ENCODE peak calls at places on chromosomes 5 and 9, in four cellular contexts. Q is K562, K is HepG2, F is GM12878. T is an unnamed sample.

GRCh38 chr9:109315889-109316640 is 4.8 kb downstream of the EPB41L4B start:
- DNase-seq in K (peak; percentile 34), Q (no peak), F (no peak), T (no peak)

GRCh38 chr9:112041536-112042243 is 133.4 kb downstream of the SUSD1 start:
- DNase-seq in F (no peak), Q (no peak), K (peak; percentile 21), T (no peak)

GRCh38 chr5:158127536-158127935 is 268.6 kb upstream of the CLINT1 start:
- DNase-seq in Q (no peak), K (no peak), F (no peak), T (no peak)

GRCh38 chr9:27861887-27862286 is 288.6 kb upstream of the C9orf72 start:
- DNase-seq in F (no peak), K (no peak), Q (no peak), T (no peak)

GRCh38 chr5:1800470-1801060 is 642 bp upstream of the NDUFS6 start:
- DNase-seq in K (peak; percentile 25), F (no peak), Q (no peak), T (no peak)

GRCh38 chr5:127399068-127399467 is 108.5 kb downstream of the MEGF10 start:
- DNase-seq in F (no peak), K (no peak), Q (no peak), T (no peak)

GRCh38 chr5:173501271-173501670 is 115.2 kb downstream of the BOD1 start:
- DNase-seq in K (no peak), Q (no peak), F (no peak), T (no peak)

GRCh38 chr5:93053825-93054224 is 527.2 kb downstream of the NR2F1-AS1 start:
- DNase-seq in Q (no peak), K (peak; percentile 71), F (no peak), T (no peak)

GRCh38 chr9:19665146-19665863 is 123.5 kb downstream of the SLC24A2 start:
- DNase-seq in F (peak; percentile 26), K (no peak), Q (no peak), T (no peak)

GRCh38 chr9:105656131-105656921 is 5.9 kb upstream of the TAL2 start:
- DNase-seq in K (no peak), F (no peak), Q (peak; percentile 77), T (peak; percentile 42)

GRCh38 chr5:151347364-151347763 is at the start of gene SLC36A2:
- DNase-seq in K (no peak), F (no peak), Q (no peak), T (no peak)

GRCh38 chr9:113372059-113372458 is 4.7 kb downstream of the HDHD3 start:
- DNase-seq in F (no peak), K (no peak), Q (no peak), T (no peak)

GRCh38 chr5:177312649-177313181 is 1.0 kb upstream of the MXD3 start:
- DNase-seq in F (no peak), Q (peak; percentile 85), K (peak; percentile 43), T (peak; percentile 35)

GRCh38 chr9:6759114-6759977 is 1.6 kb downstream of the KDM4C start:
- DNase-seq in F (peak; percentile 62), Q (peak; percentile 34), K (peak; percentile 32), T (no peak)

GRCh38 chr9:133683494-133684460 is 47.6 kb downstream of the DBH start:
- DNase-seq in F (no peak), Q (no peak), K (no peak), T (no peak)

GRCh38 chr5:151178372-151178771 is 20.8 kb upstream of the ANXA6 start:
- DNase-seq in K (no peak), F (no peak), Q (no peak), T (no peak)

GRCh38 chr9:19527663-19528062 is 118.9 kb downstream of the ACER2 start:
- DNase-seq in K (no peak), F (no peak), Q (no peak), T (no peak)

GRCh38 chr5:82470185-82470584 is 192.0 kb upstream of the RPS23 start:
- DNase-seq in K (no peak), Q (peak; percentile 35), F (no peak), T (no peak)

GRCh38 chr5:160792732-160793454 is 59.1 kb downstream of the ATP10B start:
- DNase-seq in Q (no peak), K (no peak), F (no peak), T (no peak)

GRCh38 chr5:446864-447263 is 3.9 kb downstream of the EXOC3 start:
- DNase-seq in K (peak; percentile 42), Q (peak; percentile 50), F (no peak), T (peak; percentile 58)

GRCh38 chr5:146718628-146719027 is 159.9 kb downstream of the PPP2R2B start:
- DNase-seq in F (no peak), K (no peak), Q (no peak), T (no peak)

GRCh38 chr5:168159425-168159824 is 132.0 kb upstream of the WWC1 start:
- DNase-seq in F (no peak), Q (no peak), K (no peak), T (no peak)

GRCh38 chr5:17223375-17224185 is 6.1 kb downstream of the BASP1 start:
- DNase-seq in F (no peak), Q (no peak), K (no peak), T (no peak)

GRCh38 chr5:102731704-102732103 is 23.4 kb upstream of the PAM start:
- DNase-seq in K (no peak), F (no peak), Q (no peak), T (no peak)

GRCh38 chr9:75039006-75039405 is 10.9 kb upstream of the CARNMT1 start:
- DNase-seq in F (no peak), K (no peak), Q (no peak), T (no peak)

GRCh38 chr5:45205403-45205961 is 396.7 kb downstream of the MRPS30 start:
- DNase-seq in K (no peak), Q (no peak), F (no peak), T (no peak)

GRCh38 chr9:112863214-112863613 is 27.5 kb downstream of the SLC46A2 start:
- DNase-seq in K (no peak), F (no peak), Q (no peak), T (no peak)

GRCh38 chr5:80153586-80154126 is 102.2 kb downstream of the SERINC5 start:
- DNase-seq in F (no peak), Q (no peak), K (peak; percentile 82), T (no peak)

GRCh38 chr5:134549714-134550113 is 24.2 kb downstream of the JADE2 start:
- DNase-seq in F (no peak), K (no peak), Q (no peak), T (no peak)

GRCh38 chr5:134550271-134551214 is 25.1 kb downstream of the JADE2 start:
- DNase-seq in K (no peak), F (no peak), Q (no peak), T (no peak)

GRCh38 chr5:134545070-134545868 is 19.8 kb downstream of the JADE2 start:
- DNase-seq in F (no peak), Q (no peak), K (no peak), T (no peak)

GRCh38 chr5:134547579-134547978 is 22.1 kb downstream of the JADE2 start:
- DNase-seq in Q (no peak), K (no peak), F (no peak), T (no peak)

DNA sequence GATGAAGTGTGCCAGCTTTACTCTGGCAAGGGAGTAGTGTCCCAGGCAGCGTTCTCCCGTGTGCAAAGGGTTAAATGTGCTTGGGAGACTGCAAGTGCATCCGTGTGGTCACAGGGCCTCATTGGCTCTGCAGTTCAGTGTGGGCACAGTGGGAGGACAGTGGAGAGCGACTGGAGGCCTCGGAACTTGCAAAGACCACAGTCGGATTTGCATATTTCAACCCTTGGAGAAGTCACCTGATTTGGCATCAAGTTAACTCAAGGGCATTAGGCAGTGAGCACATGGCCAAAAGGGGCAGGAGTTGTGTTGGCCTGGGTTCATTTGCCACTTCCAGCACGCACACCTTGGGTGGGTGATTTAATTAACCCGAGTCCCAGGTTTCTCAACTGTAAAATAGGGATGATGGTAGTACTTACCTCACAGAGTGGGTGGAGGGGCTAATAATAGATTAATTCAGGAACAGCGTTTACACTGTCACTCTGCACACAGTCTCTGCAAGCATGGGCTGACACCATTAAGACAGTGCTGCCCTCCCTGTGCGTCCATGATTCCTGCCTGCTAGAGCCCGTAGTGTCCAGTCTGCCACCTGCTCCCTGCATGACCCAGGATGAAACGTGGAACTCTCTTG is 22.6 kb downstream of the JADE2 start:
- DNase-seq in Q (no peak), K (no peak), F (no peak), T (no peak)
- TF ChIP-seq SP1 in Q (no peak), K (no peak), F (no peak), T (no peak)

GRCh38 chr9:70948744-70949143 is 172.7 kb downstream of the TRPM3 start:
- DNase-seq in K (no peak), F (no peak), Q (no peak), T (no peak)

GRCh38 chr9:70947086-70947485 is 174.3 kb downstream of the TRPM3 start:
- DNase-seq in K (no peak), Q (no peak), F (no peak), T (no peak)

GRCh38 chr9:70949239-70949638 is 172.2 kb downstream of the TRPM3 start:
- DNase-seq in Q (no peak), F (no peak), K (no peak), T (no peak)

GRCh38 chr9:70947519-70947918 is 173.9 kb downstream of the TRPM3 start:
- DNase-seq in K (no peak), F (no peak), Q (no peak), T (no peak)

GRCh38 chr9:70945301-70945700 is 176.1 kb downstream of the TRPM3 start:
- DNase-seq in F (no peak), Q (no peak), K (no peak), T (no peak)
- TF ChIP-seq BHLHE40 in F (no peak), Q (no peak), K (no peak), T (no peak)

DNA sequence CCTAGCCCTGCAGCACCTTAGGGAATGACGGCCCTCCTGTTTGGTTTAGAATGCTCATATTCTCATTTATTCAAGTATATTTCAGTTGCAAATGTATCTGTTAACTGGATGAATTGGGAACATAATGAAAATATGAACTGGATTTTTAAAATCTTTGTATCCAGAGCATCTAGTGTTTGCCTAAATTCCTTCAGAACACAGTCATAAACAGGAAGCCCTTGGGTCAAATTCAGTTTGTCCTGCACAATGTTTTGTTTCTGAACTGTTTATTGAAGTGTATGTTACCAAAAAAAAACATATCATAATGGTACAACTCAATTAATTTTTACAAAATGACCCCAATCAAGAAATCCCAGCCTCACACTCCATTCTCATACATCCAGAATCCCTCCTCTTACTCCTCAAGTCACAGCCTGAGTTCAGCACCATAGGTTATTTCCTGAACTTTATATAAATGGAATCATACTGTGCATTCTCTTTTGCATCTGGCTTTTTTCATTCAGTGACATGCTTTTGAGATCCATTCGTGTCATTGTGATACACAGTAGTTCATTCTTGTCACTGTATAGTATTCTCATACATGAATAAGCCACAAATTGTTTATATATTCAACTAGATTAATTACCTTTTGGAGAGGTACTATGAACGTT is 1.7 kb upstream of the ASPN start:
- DNase-seq in K (no peak), Q (no peak), F (no peak), T (no peak)
- TF ChIP-seq SP1 in K (no peak), Q (no peak), F (no peak), T (no peak)

DNA sequence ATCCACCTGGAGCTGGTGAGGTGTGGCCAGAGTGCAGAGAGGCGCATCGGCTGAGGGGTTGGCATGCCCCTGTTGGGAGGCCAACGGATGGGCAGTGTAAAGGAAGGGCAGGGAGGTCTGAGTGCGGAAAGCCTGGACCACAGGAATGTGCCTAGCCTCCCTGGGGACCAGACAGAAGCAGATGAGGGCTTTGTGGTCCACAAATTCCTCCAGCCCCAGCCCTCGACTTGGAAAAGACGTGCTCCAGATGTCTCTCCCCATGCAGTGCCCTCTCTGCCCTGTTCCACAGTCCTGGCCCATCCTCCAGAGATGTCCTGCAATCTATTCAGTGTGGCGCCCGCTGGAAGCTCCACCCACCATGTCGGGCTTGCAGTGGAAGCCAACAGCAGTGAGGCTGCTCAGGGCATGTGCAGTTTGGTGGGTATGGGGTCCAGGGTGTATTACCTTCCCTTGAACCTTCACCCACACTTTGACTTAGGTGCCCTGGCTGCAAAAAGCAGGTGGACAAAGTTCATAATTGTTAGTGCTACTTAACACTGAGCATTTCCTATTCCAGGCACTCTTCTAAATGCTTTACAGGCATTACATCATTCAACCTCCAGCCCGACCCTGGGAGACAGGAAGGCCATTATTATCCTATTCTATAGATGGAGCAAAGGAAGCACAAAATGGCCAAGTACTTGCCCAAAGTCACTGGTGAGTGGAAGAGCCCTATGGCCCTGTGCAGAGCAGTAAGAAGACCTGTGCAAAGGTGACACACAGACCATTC is 120.2 kb upstream of the SLC25A48 start:
- DNase-seq in K (no peak), F (no peak), Q (no peak), T (no peak)
- TF ChIP-seq BHLHE40 in K (no peak), F (no peak), Q (no peak), T (no peak)

T was measured in HEK293T.